ENCODE peak calls at places on chromosomes 1 and 21, in four cellular contexts. V is SK-N-SH, E is HFFc6, P is fibroblast of the aortic adventitia. W is an unnamed sample.

GRCh38 chr1:176701151-176701866 is 238.3 kb downstream of the PAPPA2 start:
- DNase-seq in P (no peak), V (no peak), E (no peak), W (no peak)

GRCh38 chr1:1058921-1059493 is 15.1 kb downstream of the RNF223 start:
- DNase-seq in P (no peak), V (no peak), E (no peak), W (peak; percentile 41)

GRCh38 chr1:156797212-156797871 is 19.3 kb downstream of the SH2D2A start:
- DNase-seq in P (peak; percentile 66), V (peak; percentile 68), E (peak; percentile 35), W (peak; percentile 43)

GRCh38 chr1:170620164-170620563 is 43.8 kb upstream of the PRRX1 start:
- DNase-seq in V (no peak), P (peak; percentile 76), E (peak; percentile 60), W (peak; percentile 93)

GRCh38 chr1:7930547-7931445 is 9.8 kb downstream of the TNFRSF9 start:
- DNase-seq in E (no peak), P (no peak), V (no peak), W (no peak)

GRCh38 chr21:35840197-35840799 is 220.0 kb downstream of the SETD4 start:
- DNase-seq in E (peak; percentile 74), P (peak; percentile 96), V (peak; percentile 38), W (peak; percentile 70)

GRCh38 chr21:34080693-34081092 is 7.3 kb downstream of the MRPS6 start:
- DNase-seq in E (no peak), V (no peak), P (no peak), W (no peak)

GRCh38 chr1:215269955-215270354 is 187.4 kb downstream of the KCNK2 start:
- DNase-seq in P (no peak), V (no peak), E (no peak), W (no peak)

GRCh38 chr1:82398357-82398756 is 597.6 kb downstream of the ADGRL2 start:
- DNase-seq in E (no peak), V (no peak), P (peak; percentile 43), W (peak; percentile 50)

GRCh38 chr1:224616761-224617409 is 768 bp downstream of the CNIH3 start:
- DNase-seq in V (peak; percentile 34), E (no peak), P (no peak), W (peak; percentile 41)

GRCh38 chr1:10755977-10756521 is 40.4 kb downstream of the CASZ1 start:
- DNase-seq in V (peak; percentile 89), P (peak; percentile 6), E (no peak), W (peak; percentile 47)

GRCh38 chr1:177505905-177506590 is 335.3 kb downstream of the BRINP2 start:
- DNase-seq in V (no peak), P (peak; percentile 11), E (no peak), W (peak; percentile 10)

GRCh38 chr21:38352536-38353219 is 95.9 kb downstream of the KCNJ15 start:
- DNase-seq in V (peak; percentile 35), P (peak; percentile 85), E (peak; percentile 69), W (peak; percentile 74)

GRCh38 chr1:28936528-28936927 is 22.2 kb downstream of the EPB41 start:
- DNase-seq in P (no peak), E (no peak), V (no peak), W (no peak)

GRCh38 chr1:2174348-2175054 is 20.1 kb downstream of the FAAP20 start:
- DNase-seq in E (peak; percentile 50), V (peak; percentile 94), P (peak; percentile 61), W (peak; percentile 40)

GRCh38 chr1:183635112-183635605 is 424 bp downstream of the ARPC5 start:
- DNase-seq in V (peak; percentile 71), E (no peak), P (no peak), W (peak; percentile 52)

GRCh38 chr1:27491748-27492700 is 2.1 kb upstream of the WASF2 start:
- DNase-seq in E (no peak), V (no peak), P (peak; percentile 74), W (no peak)

GRCh38 chr1:5980314-5981008 is 11.8 kb downstream of the NPHP4 start:
- DNase-seq in P (peak; percentile 59), E (no peak), V (peak; percentile 84), W (no peak)

GRCh38 chr1:41898191-41898713 is 20.5 kb downstream of the HIVEP3 start:
- DNase-seq in E (no peak), V (no peak), P (peak; percentile 75), W (peak; percentile 53)

GRCh38 chr1:909861-910310 is 13.8 kb upstream of the SAMD11 start:
- DNase-seq in P (no peak), E (no peak), V (no peak), W (peak; percentile 11)

GRCh38 chr21:28655471-28655870 is 337.2 kb downstream of the LTN1 start:
- DNase-seq in V (no peak), E (no peak), P (no peak), W (no peak)

GRCh38 chr1:157995575-157996169 is 2.2 kb downstream of the KIRREL1 start:
- DNase-seq in E (no peak), V (no peak), P (no peak), W (no peak)
- TF ChIP-seq CTCF in E (peak; percentile 28), V (peak; percentile 46), P (peak; percentile 17), W (peak; percentile 17)

GRCh38 chr1:234581063-234581714 is 28.8 kb downstream of the IRF2BP2 start:
- DNase-seq in V (no peak), E (no peak), P (no peak), W (no peak)

GRCh38 chr1:234578735-234579134 is 31.2 kb downstream of the IRF2BP2 start:
- DNase-seq in P (no peak), E (no peak), V (no peak), W (no peak)

GRCh38 chr1:234578087-234578486 is 31.9 kb downstream of the IRF2BP2 start:
- DNase-seq in E (no peak), V (no peak), P (no peak), W (no peak)

GRCh38 chr1:234582186-234582585 is 27.8 kb downstream of the IRF2BP2 start:
- DNase-seq in E (no peak), P (no peak), V (no peak), W (no peak)

DNA sequence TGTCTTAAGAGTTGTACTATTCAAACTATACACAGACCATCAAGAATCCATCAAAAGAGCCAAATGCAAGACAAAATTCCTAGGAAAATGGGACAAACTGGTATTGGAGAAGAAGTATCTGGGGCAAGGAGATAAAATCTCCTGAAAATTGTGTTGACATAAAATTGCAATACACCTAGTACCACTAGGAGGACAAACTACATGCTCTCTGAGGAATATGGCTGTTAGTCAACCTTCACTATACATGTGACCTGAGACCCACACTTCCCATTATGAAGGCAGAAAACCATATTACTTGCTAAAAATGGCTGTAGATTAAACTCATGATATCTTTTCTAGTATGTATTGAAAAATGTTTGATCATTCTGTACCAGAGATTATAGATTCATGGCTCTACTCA is 30.0 kb downstream of the IRF2BP2 start:
- DNase-seq in V (no peak), P (no peak), E (peak; percentile 39), W (peak; percentile 15)
- TF ChIP-seq CTCF in V (peak; percentile 47), P (peak; percentile 25), E (peak; percentile 73), W (no peak)

GRCh38 chr1:30023300-30024022 is 699.9 kb downstream of the MATN1 start:
- DNase-seq in E (no peak), P (no peak), V (no peak), W (no peak)
- TF ChIP-seq CTCF in E (no peak), P (no peak), V (no peak), W (no peak)

GRCh38 chr1:204731997-204732396 is 46.5 kb upstream of the LRRN2 start:
- DNase-seq in P (no peak), V (no peak), E (no peak), W (no peak)

GRCh38 chr1:204733289-204733688 is 47.8 kb upstream of the LRRN2 start:
- DNase-seq in V (no peak), E (no peak), P (no peak), W (no peak)

GRCh38 chr1:204729516-204729915 is 44.0 kb upstream of the LRRN2 start:
- DNase-seq in V (no peak), E (no peak), P (no peak), W (no peak)

GRCh38 chr1:204730826-204731459 is 45.4 kb upstream of the LRRN2 start:
- DNase-seq in V (no peak), P (no peak), E (no peak), W (no peak)

DNA sequence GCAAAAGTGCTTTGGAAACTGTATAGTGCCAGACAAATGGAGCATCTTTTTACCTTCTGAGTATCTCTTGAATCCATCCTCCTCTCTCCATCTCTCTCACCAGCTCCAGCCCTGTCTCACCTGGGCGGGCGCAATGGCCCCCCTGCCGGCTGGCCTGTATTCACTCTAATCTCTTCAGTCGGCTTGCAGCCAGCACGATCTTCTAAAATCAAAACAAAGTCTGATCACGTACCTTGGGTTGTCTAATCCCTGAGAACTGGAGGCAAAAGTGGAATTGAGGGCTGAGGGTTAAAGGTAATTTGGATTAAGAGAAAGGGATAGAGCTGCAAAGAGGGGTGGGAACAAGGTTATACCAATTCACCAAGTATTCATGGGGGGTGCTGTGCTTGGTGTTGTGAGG is 46.0 kb upstream of the LRRN2 start:
- DNase-seq in P (no peak), E (no peak), V (no peak), W (no peak)
- TF ChIP-seq CTCF in P (no peak), E (no peak), V (no peak), W (no peak)

GRCh38 chr1:196660912-196661311 is 9.1 kb downstream of the CFH start:
- DNase-seq in V (peak; percentile 46), P (peak; percentile 66), E (peak; percentile 25), W (no peak)
- TF ChIP-seq CTCF in V (peak; percentile 74), P (peak; percentile 35), E (peak; percentile 87), W (peak; percentile 6)

GRCh38 chr1:204072951-204073836 is at the start of gene SOX13:
- DNase-seq in E (peak; percentile 81), P (peak; percentile 90), V (peak; percentile 92), W (peak; percentile 91)
- TF ChIP-seq CTCF in E (peak; percentile 28), P (peak; percentile 44), V (peak; percentile 25), W (no peak)

GRCh38 chr1:109239047-109239579 is 10.2 kb upstream of the CELSR2 start:
- DNase-seq in V (no peak), E (no peak), P (no peak), W (no peak)

GRCh38 chr1:109240158-109241152 is 8.9 kb upstream of the CELSR2 start:
- DNase-seq in V (peak; percentile 63), P (peak; percentile 41), E (peak; percentile 44), W (peak; percentile 85)

GRCh38 chr1:109238382-109238781 is 11.0 kb upstream of the CELSR2 start:
- DNase-seq in E (no peak), P (no peak), V (no peak), W (no peak)

GRCh38 chr1:109241344-109241743 is 8.0 kb upstream of the CELSR2 start:
- DNase-seq in V (no peak), E (no peak), P (no peak), W (peak; percentile 33)

DNA sequence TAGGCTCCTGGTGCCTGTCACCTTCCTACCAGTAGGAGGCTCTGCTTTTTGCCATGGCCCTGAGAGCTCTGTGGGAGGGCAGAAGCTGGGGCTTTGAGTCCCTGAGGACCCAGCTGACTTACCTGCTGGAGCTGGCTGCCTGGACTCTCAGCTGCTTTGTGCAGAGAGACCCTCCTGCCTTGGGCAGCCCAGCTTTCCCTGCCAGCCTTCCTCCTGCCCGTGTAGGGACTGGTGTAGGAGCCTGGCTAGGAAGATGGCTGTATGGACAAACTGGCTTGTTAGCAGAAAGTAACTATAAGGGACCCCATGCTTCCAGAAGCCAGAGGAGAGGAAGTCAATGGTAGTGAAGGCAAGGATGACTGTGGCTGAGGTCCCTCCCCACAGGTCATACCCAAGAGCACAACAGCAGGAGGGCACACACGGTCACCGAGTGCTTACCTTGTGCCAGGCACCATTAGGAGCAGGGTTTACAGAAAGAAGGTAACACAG is 9.7 kb upstream of the CELSR2 start:
- DNase-seq in P (peak; percentile 34), V (peak; percentile 55), E (peak; percentile 37), W (no peak)
- TF ChIP-seq CTCF in P (peak; percentile 61), V (peak; percentile 53), E (peak; percentile 78), W (peak; percentile 67)

W was measured in foreskin fibroblast.